ENCODE peak calls at places on chromosomes 11 and 22, in six cellular contexts. M, P, V, N, S and R are unnamed samples.

GRCh38 chr22:44426981-44427380 is 71.1 kb downstream of the RTL6 start:
- DNase-seq in M (no peak), P (no peak), V (no peak), N (no peak), S (no peak), R (no peak)

GRCh38 chr22:31867386-31868153 is 76.8 kb upstream of the YWHAH start:
- DNase-seq in M (no peak), P (no peak), V (no peak), N (no peak), S (no peak), R (no peak)

GRCh38 chr11:15807827-15808226 is 548.5 kb downstream of the SOX6 start:
- DNase-seq in M (no peak), P (no peak), V (no peak), N (no peak), S (peak), R (no peak)

GRCh38 chr11:132111781-132112380 is 741.5 kb downstream of the NTM start:
- DNase-seq in M (no peak), P (peak), V (no peak), N (no peak), S (peak), R (no peak)

GRCh38 chr11:72735495-72736027 is 16.6 kb downstream of the ARAP1 start:
- DNase-seq in M (peak), P (peak), V (no peak), N (peak), S (peak), R (no peak)

GRCh38 chr22:39350803-39351688 is 1.3 kb downstream of the SYNGR1 start:
- DNase-seq in M (no peak), P (no peak), V (no peak), N (no peak), S (no peak), R (no peak)

GRCh38 chr22:43007519-43008102 is 7.3 kb downstream of the PACSIN2 start:
- DNase-seq in M (no peak), P (peak), V (no peak), N (no peak), S (peak), R (no peak)

GRCh38 chr11:44972746-44973435 is 22.2 kb upstream of the TP53I11 start:
- DNase-seq in M (no peak), P (no peak), V (no peak), N (no peak), S (peak), R (no peak)

GRCh38 chr11:9385288-9385902 is 943 bp downstream of the IPO7 start:
- DNase-seq in M (no peak), P (no peak), V (no peak), N (no peak), S (no peak), R (no peak)

GRCh38 chr11:85694385-85694980 is 8.5 kb upstream of the CCDC89 start:
- DNase-seq in M (no peak), P (peak), V (no peak), N (no peak), S (peak), R (no peak)

GRCh38 chr11:43687120-43687791 is 6.7 kb downstream of the HSD17B12 start:
- DNase-seq in M (peak), P (peak), V (no peak), N (peak), S (peak), R (no peak)

GRCh38 chr22:28183078-28183870 is 264.2 kb upstream of the PITPNB start:
- DNase-seq in M (no peak), P (no peak), V (no peak), N (no peak), S (no peak), R (no peak)

GRCh38 chr22:29985912-29986311 is 94.4 kb upstream of the HORMAD2 start:
- DNase-seq in M (no peak), P (no peak), V (no peak), N (no peak), S (no peak), R (no peak)

GRCh38 chr11:46999217-46999616 is 62.7 kb downstream of the CSTPP1 start:
- DNase-seq in M (no peak), P (no peak), V (no peak), N (no peak), S (no peak), R (no peak)

GRCh38 chr11:72078477-72078876 is 1.9 kb downstream of the NUMA1 start:
- DNase-seq in M (no peak), P (peak), V (no peak), N (no peak), S (peak), R (no peak)

GRCh38 chr22:39825661-39826102 is 67.9 kb downstream of the ENTHD1 start:
- DNase-seq in M (no peak), P (no peak), V (no peak), N (no peak), S (no peak), R (no peak)

GRCh38 chr11:62574363-62575057 is 819 bp upstream of the EEF1G start:
- DNase-seq in M (peak), P (peak), V (peak), N (peak), S (no peak), R (no peak)

GRCh38 chr22:44571566-44572413 is 73.8 kb upstream of the RTL6 start:
- DNase-seq in M (no peak), P (no peak), V (peak), N (no peak), S (no peak), R (no peak)

GRCh38 chr11:74205181-74205580 is 34.1 kb downstream of the PPME1 start:
- DNase-seq in M (no peak), P (no peak), V (no peak), N (no peak), S (no peak), R (no peak)

GRCh38 chr11:64152841-64153691 is 12.8 kb downstream of the MACROD1 start:
- DNase-seq in M (peak), P (no peak), V (no peak), N (peak), S (peak), R (peak)

GRCh38 chr11:72578991-72579815 is 95.0 kb downstream of the PDE2A start:
- DNase-seq in M (no peak), P (no peak), V (peak), N (no peak), S (no peak), R (no peak)

GRCh38 chr11:15816996-15817395 is 539.4 kb downstream of the SOX6 start:
- DNase-seq in M (no peak), P (peak), V (no peak), N (no peak), S (peak), R (no peak)

GRCh38 chr11:119293461-119293860 is 23.5 kb downstream of the MCAM start:
- DNase-seq in M (no peak), P (no peak), V (no peak), N (no peak), S (no peak), R (no peak)

GRCh38 chr22:50189184-50189848 is 3.6 kb downstream of the TRABD start:
- DNase-seq in M (peak), P (no peak), V (no peak), N (no peak), S (no peak), R (no peak)

GRCh38 chr11:10490398-10491232 is 35.6 kb downstream of the AMPD3 start:
- DNase-seq in M (peak), P (peak), V (peak), N (peak), S (peak), R (peak)

GRCh38 chr22:44698531-44699421 is 3.2 kb upstream of the PRR5 start:
- DNase-seq in M (peak), P (peak), V (peak), N (peak), S (peak), R (no peak)

GRCh38 chr11:79081441-79082124 is 359.2 kb downstream of the TENM4 start:
- DNase-seq in M (no peak), P (peak), V (peak), N (no peak), S (peak), R (no peak)

GRCh38 chr11:86773009-86773408 is 27.3 kb upstream of the PRSS23 start:
- DNase-seq in M (no peak), P (no peak), V (no peak), N (no peak), S (no peak), R (no peak)

GRCh38 chr22:38868886-38869381 is 3.1 kb downstream of the CBX6 start:
- DNase-seq in M (peak), P (peak), V (peak), N (peak), S (peak), R (peak)

GRCh38 chr22:36234211-36234610 is 5.1 kb downstream of the APOL2 start:
- DNase-seq in M (no peak), P (no peak), V (no peak), N (no peak), S (no peak), R (no peak)

GRCh38 chr11:117072517-117073218 is 25.6 kb downstream of the SIK3 start:
- DNase-seq in M (no peak), P (peak), V (no peak), N (no peak), S (peak), R (no peak)

GRCh38 chr11:62974848-62975522 is 9.8 kb downstream of the SLC22A6 start:
- DNase-seq in M (peak), P (no peak), V (no peak), N (no peak), S (peak), R (no peak)

GRCh38 chr11:77287615-77288273 is 13.7 kb downstream of the GDPD4 start:
- DNase-seq in M (no peak), P (peak), V (no peak), N (no peak), S (peak), R (no peak)

GRCh38 chr22:27719033-27719341 is 82.6 kb downstream of the MN1 start:
- DNase-seq in M (no peak), P (no peak), V (no peak), N (no peak), S (no peak), R (no peak)

GRCh38 chr11:64251986-64252837 is 882 bp downstream of the PLCB3 start:
- DNase-seq in M (peak), P (peak), V (no peak), N (peak), S (no peak), R (no peak)

GRCh38 chr22:37823134-37823985 is at the start of gene GALR3:
- DNase-seq in M (no peak), P (no peak), V (no peak), N (no peak), S (no peak), R (no peak)

GRCh38 chr11:19374189-19374588 is 133.4 kb upstream of the E2F8 start:
- DNase-seq in M (no peak), P (peak), V (peak), N (no peak), S (peak), R (no peak)

GRCh38 chr11:33970984-33971466 is 79.1 kb upstream of the LMO2 start:
- DNase-seq in M (peak), P (peak), V (peak), N (peak), S (peak), R (no peak)
- TF ChIP-seq CTCF in M (peak), P (peak), V (peak), N (peak), S (peak), R (peak)

DNA sequence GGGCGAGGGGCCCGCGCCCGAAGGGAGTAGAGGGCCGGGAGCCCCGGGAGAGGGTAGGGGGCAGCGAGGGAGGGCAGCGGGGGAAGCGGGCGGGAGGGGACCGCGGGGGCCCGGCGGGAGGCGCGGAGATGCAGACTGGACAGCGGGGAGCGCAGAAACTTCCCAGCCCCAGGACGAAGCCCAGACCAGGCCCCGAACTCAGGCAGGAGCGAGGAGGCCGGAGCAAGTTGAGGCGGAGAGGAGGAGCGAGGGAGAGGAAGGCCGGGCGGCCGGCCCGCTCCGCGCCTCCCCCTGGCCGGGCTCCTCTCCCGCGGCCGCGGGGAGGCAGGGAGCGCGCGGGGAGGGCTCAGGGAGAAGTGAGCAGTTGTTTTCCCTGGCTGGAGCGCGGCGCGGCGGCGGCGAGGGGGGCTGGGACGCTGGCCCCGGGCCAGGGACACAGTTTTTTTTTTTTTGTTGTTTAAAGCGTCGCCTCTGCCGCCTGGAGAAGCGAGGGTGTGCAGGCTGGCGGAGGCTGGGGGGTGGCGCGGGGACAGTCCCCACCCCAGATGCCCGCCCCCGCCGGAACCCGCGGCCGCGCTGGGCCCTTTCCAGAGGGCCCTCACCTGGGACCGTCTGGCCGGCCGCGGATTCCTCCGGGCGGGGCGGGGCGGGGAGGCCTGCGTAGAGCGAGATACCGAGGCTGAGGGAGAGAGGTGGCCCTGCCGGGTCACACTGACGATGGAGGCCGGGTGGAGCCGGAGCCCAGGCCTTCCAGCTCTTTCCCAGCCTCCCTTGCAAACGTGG is at the start of gene LTBP3:
- DNase-seq in M (peak), P (peak), V (peak), N (peak), S (peak), R (peak)
- TF ChIP-seq CTCF in M (peak), P (no peak), V (no peak), N (no peak), S (no peak), R (peak)

GRCh38 chr22:47199261-47199948 is 437.0 kb downstream of the TBC1D22A start:
- DNase-seq in M (no peak), P (no peak), V (peak), N (no peak), S (no peak), R (peak)
- TF ChIP-seq CTCF in M (no peak), P (no peak), V (no peak), N (no peak), S (no peak), R (no peak)

GRCh38 chr11:57480409-57481137 is 20.2 kb downstream of the RTN4RL2 start:
- DNase-seq in M (peak), P (no peak), V (no peak), N (no peak), S (peak), R (no peak)
- TF ChIP-seq CTCF in M (peak), P (peak), V (peak), N (peak), S (peak), R (peak)

GRCh38 chr11:70505331-70505731 is 107.0 kb downstream of the CTTN start:
- DNase-seq in M (no peak), P (no peak), V (no peak), N (no peak), S (no peak), R (no peak)

GRCh38 chr11:70503201-70503877 is 105.0 kb downstream of the CTTN start:
- DNase-seq in M (no peak), P (no peak), V (no peak), N (no peak), S (no peak), R (no peak)

GRCh38 chr11:70502677-70503076 is 104.3 kb downstream of the CTTN start:
- DNase-seq in M (no peak), P (no peak), V (no peak), N (no peak), S (no peak), R (no peak)

GRCh38 chr11:70504246-70505020 is 106.1 kb downstream of the CTTN start:
- DNase-seq in M (no peak), P (no peak), V (no peak), N (no peak), S (no peak), R (no peak)

GRCh38 chr11:70503878-70504240 is 105.5 kb downstream of the CTTN start:
- DNase-seq in M (no peak), P (no peak), V (no peak), N (no peak), S (no peak), R (no peak)
- TF ChIP-seq CTCF in M (no peak), P (no peak), V (no peak), N (no peak), S (peak), R (no peak)

GRCh38 chr11:1481483-1481825 is 5.1 kb downstream of the MOB2 start:
- DNase-seq in M (peak), P (no peak), V (peak), N (peak), S (no peak), R (no peak)
- TF ChIP-seq CTCF in M (no peak), P (no peak), V (no peak), N (no peak), S (no peak), R (no peak)

DNA sequence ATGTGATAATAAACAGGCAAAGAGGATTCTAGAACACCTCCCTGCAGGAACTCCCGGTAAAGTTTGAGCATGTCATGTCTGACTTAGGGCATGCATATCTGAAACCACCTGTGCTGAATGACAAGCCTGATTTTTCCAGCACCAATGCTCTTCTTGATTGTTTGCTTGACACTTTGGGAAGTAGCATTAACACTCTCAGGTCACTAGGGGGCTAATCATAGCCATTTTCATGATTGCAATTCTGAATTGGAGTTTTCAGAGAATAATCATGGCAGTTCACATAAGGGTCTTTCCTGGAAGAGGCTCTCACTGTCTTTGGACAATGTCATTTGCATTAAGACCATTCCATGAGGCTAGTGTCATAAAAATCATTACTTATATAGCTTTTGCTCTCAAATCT is 234.4 kb upstream of the MTNR1B start:
- DNase-seq in M (no peak), P (no peak), V (no peak), N (no peak), S (peak), R (no peak)
- TF ChIP-seq CTCF in M (peak), P (peak), V (no peak), N (no peak), S (peak), R (peak)